ENCODE peak calls at places on chromosomes 3 and 15, in six cellular contexts. O, J, D, W, R and U are unnamed samples.

GRCh38 chr3:128075516-128076464 is 23.6 kb downstream of the SEC61A1 start:
- DNase-seq in O (peak), J (peak), D (peak), W (peak), R (no peak), U (peak)

GRCh38 chr3:48563382-48563918 is at the start of gene UCN2:
- DNase-seq in O (no peak), J (no peak), D (no peak), W (peak), R (no peak), U (peak)

GRCh38 chr3:40317061-40317676 is 7.7 kb downstream of the EIF1B start:
- DNase-seq in O (peak), J (peak), D (peak), W (peak), R (no peak), U (peak)

GRCh38 chr3:118984699-118985098 is 49.9 kb downstream of the IGSF11 start:
- DNase-seq in O (no peak), J (no peak), D (no peak), W (no peak), R (no peak), U (no peak)

GRCh38 chr15:84780492-84780891 is 32.1 kb downstream of the ZNF592 start:
- DNase-seq in O (no peak), J (no peak), D (no peak), W (no peak), R (no peak), U (no peak)

GRCh38 chr15:71914092-71914491 is 103.7 kb downstream of the NR2E3 start:
- DNase-seq in O (no peak), J (no peak), D (peak), W (no peak), R (no peak), U (no peak)

GRCh38 chr3:18018491-18019177 is 276.2 kb upstream of the TBC1D5 start:
- DNase-seq in O (no peak), J (no peak), D (no peak), W (no peak), R (no peak), U (no peak)

GRCh38 chr3:190671658-190672057 is 157.8 kb downstream of the IL1RAP start:
- DNase-seq in O (no peak), J (no peak), D (no peak), W (peak), R (peak), U (no peak)

GRCh38 chr15:20340331-20340811 is 201.2 kb downstream of the GOLGA6L6 start:
- DNase-seq in O (peak), J (no peak), D (peak), W (peak), R (no peak), U (peak)

DNA sequence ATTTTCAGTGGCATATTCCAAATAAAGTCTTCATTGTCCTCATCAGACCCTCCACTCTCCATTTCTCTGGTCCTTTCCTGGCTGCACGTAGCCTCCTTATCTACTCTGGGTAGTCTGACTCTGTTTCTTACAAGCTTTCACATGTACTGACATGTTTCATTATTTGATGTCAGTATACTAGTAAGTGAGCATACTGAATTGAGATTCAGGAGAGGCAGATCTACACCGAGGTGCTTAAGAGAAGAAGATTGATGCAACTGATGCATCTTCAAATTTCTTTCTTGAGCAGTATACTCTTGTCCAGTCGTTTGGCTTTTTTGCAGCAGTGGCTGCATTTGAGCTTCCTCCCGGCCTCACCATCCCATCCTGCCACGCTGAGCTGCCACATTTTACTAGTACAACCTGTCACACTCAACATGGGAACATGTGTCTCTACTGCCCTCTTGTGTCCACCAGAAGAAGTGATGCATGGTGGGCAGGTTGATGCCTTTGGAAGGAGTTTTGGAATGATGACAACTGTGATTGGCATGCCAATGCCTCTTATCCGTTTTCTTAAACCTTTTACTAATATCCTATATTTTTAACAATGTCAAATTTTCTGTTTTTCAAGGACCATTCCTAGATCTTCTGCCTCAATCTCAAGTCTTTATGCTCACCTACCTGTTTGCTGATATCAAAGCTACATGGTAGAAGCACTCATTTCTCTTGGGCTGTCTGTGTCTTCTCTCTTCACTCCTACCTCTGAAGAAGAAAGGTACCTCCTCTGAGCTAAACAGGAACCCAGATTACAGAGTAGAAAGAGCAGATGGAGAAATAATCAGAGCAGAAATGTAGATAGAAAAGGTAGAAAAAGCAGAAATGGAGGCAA is 38.7 kb downstream of the GUCA1C start:
- DNase-seq in O (peak), J (peak), D (peak), W (peak), R (peak), U (peak)
- H3K4me3 ChIP-seq in O (no peak), J (no peak), D (no peak), W (no peak), R (no peak), U (no peak)

GRCh38 chr3:88032245-88032644 is 26.6 kb downstream of the CGGBP1 start:
- DNase-seq in O (no peak), J (no peak), D (no peak), W (peak), R (no peak), U (no peak)
- H3K4me3 ChIP-seq in O (no peak), J (no peak), D (peak), W (peak), R (no peak), U (no peak)

DNA sequence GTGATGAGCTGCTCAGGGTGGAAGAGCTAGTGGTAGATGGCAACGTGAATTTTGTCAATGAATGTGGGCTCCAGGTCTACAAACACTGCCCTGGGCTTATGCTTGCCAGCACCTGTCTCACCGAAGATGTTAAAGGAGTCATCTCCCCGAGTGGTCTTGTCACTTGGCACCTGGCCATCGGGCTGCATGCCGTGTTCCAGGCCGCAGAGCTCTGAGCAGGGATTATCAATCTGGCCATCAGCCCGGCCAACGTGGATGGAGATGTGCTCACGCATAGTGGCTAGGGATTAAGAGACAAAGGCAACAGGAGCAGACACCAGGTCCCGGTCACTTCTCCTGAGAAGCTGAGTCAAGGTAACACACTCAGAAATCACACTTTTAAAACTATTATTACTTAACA is 54.8 kb upstream of the ACTC1 start:
- DNase-seq in O (no peak), J (no peak), D (no peak), W (no peak), R (no peak), U (peak)
- H3K4me3 ChIP-seq in O (no peak), J (no peak), D (no peak), W (no peak), R (no peak), U (no peak)

DNA sequence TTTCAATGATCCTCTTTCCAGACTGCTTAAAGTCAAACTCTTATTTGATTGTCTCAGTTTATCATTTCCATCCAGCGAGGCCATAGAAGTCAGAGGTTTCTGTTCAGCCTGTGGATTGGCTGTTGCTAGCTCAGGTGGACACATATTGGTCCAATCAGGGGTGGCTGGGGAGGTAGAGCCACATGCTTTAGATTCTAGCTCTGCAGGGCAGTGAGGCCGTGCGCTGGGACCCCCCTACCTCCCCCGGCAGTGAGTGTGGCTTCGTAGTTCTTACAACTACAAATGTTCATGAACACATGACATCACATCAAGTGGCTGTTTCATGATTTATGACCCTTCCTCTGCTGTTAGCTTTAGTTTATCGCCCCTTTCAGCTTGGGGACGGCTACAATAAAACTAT is 18.0 kb downstream of the APOD start:
- DNase-seq in O (no peak), J (no peak), D (no peak), W (no peak), R (no peak), U (no peak)
- H3K4me3 ChIP-seq in O (no peak), J (no peak), D (no peak), W (no peak), R (no peak), U (no peak)

DNA sequence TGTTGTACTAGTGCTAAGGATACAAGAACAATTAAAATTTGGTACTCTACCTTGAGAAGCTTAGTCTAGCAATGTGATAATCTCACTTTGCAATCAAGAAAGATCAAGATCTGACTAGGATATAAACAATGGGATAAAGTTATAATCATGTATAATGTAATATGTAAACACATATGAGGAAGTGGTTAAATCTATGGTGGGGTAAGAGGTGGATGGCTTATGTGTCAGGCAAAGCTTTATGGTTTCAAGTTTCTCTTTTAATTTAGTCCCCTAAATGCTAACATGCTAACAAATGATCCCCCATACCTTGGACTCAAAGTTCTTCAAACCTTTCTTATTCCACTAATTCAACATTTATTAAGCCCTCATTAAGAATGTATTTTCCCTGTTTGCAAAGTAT is 2.5 kb downstream of the RSL24D1 start:
- DNase-seq in O (no peak), J (no peak), D (peak), W (peak), R (no peak), U (no peak)
- H3K4me3 ChIP-seq in O (no peak), J (no peak), D (peak), W (no peak), R (no peak), U (no peak)

DNA sequence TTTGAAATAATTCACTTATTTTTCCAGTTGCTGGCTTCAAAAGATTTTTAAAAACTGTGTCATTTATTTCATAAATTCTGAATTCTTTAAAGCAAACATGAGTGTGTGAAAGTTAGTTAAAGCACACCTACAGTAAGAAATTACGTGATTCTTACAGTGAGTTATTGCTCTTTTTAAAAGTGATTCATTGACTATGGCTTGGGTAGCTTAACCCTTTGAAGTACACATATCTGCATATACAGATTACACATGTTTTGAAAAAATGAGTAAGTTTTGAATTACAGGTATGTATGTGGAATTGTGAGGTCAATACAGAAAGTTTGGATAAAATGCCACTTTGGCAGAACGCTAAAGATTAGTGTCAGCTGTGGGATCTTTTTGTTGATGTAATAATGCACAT is 64.5 kb upstream of the MBNL1 start:
- DNase-seq in O (no peak), J (no peak), D (no peak), W (no peak), R (no peak), U (no peak)
- H3K4me3 ChIP-seq in O (no peak), J (no peak), D (peak), W (no peak), R (no peak), U (no peak)

GRCh38 chr3:143081844-143082778 is 37.5 kb upstream of the CHST2 start:
- DNase-seq in O (no peak), J (no peak), D (peak), W (no peak), R (no peak), U (no peak)
- H3K4me3 ChIP-seq in O (no peak), J (no peak), D (peak), W (no peak), R (no peak), U (no peak)

GRCh38 chr3:58305882-58306661 is at the start of the genes HTD2 and RPP14:
- DNase-seq in O (peak), J (peak), D (peak), W (peak), R (peak), U (peak)

GRCh38 chr3:58308728-58309127 is 2.4 kb downstream of the HTD2 start:
- DNase-seq in O (no peak), J (no peak), D (no peak), W (peak), R (no peak), U (no peak)

DNA sequence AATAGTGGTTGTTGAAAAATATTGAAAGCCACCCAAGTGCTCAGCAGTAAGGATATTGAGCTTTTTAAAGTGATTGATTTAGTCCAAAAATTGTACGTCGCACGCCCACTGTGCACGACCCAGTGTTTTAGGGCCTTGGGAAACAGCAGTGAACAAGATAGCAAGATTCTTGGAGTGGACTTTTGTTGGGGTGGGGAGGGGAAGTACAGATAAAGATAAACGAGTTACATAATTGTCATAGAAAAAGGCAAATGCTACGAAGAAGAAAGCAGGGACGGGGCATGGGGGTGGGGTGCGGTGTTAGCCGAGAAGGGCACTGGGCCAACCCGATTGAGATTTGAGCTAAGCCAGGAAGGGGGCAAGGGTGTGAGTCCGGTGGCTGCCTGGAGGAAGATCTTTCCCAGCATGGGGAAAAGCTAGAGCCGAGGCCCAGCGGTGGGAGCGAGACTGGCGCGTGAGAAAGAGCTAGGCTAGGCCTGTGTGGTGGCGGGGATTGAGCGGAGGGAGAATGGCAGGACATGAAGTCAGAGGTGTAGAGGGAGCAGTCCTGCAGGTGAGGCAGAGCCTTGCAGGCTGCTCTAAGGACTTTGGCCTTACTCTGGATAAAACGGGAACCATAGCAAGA is 454 bp downstream of the HTD2 start:
- DNase-seq in O (peak), J (no peak), D (peak), W (peak), R (no peak), U (peak)
- H3K4me3 ChIP-seq in O (peak), J (peak), D (peak), W (peak), R (peak), U (peak)

DNA sequence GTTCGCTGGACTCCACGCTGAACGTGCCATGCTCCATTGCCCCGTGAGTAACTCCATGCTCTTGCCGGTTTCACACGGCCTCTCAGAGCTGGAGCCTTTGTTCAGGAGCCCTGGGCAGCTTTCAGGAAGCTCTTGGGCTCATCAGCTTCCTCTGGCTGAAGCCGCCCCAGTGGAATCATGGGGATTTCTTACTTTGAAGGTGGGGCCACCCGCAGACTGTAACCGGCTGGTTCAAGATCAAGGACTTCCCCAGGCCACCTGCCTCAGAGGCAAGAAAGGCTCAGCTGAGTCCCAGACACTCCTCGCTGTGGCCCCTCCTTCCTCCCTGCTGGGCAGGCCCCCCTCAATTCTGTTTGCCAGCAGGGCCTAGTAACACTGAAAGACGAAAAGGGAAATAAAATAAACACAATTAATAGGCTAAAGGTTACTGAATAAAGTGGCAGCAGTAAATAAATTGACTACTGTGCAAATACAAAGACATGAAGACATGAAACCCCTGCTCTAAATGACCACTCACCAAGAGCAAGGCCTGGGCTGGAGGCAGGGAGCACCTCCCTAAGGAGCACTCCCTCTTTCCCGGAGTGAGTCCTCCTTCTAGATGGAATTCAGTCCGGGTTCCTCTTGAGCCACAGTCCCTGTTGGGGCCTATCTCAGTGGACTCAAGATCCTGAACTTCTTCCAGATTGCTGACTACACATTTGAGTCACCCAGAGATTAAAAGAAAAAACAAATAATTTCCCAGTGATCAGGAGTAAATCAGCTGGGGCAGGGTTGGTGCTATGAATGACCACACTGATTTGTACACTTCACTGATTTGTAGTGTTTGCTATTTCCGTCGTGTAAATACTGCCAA is 51.0 kb downstream of the ZDHHC19 start:
- DNase-seq in O (no peak), J (no peak), D (peak), W (peak), R (peak), U (peak)
- H3K4me3 ChIP-seq in O (no peak), J (no peak), D (no peak), W (no peak), R (no peak), U (no peak)